ENCODE peak calls at places on chromosome 9, in five cellular contexts. V is Peyer's patch, X is progenitor cell of endocrine pancreas, Y is nephron progenitor cell, U is astrocyte of the cerebellum. F is an unnamed sample.

GRCh38 chr9:36597412-36598178 is 24.9 kb downstream of the MELK start:
- DNase-seq in X (no peak), V (no peak), Y (no peak), U (peak; percentile 58), F (peak; percentile 33)

GRCh38 chr9:125161284-125161918 is 18.1 kb upstream of the SCAI start:
- DNase-seq in X (no peak), Y (no peak), U (no peak), V (no peak), F (peak; percentile 79)

GRCh38 chr9:108842610-108843295 is 13.0 kb downstream of the ACTL7B start:
- DNase-seq in V (no peak), U (no peak), Y (no peak), X (no peak), F (no peak)

GRCh38 chr9:136289651-136290507 is 14.0 kb downstream of the CCDC187 start:
- DNase-seq in X (no peak), U (no peak), V (no peak), Y (no peak), F (no peak)

GRCh38 chr9:127707766-127708165 is 978 bp downstream of the CFAP157 start:
- DNase-seq in Y (no peak), X (no peak), U (no peak), V (no peak), F (peak; percentile 38)

GRCh38 chr9:106960238-106960637 is 97.3 kb downstream of the ZNF462 start:
- DNase-seq in X (no peak), V (no peak), Y (no peak), U (no peak), F (no peak)

GRCh38 chr9:129944501-129945116 is 98.4 kb downstream of the FNBP1 start:
- DNase-seq in U (no peak), X (no peak), Y (no peak), V (no peak), F (no peak)

GRCh38 chr9:134889386-134890214 is 9.0 kb downstream of the FCN2 start:
- DNase-seq in U (no peak), X (no peak), V (no peak), Y (no peak), F (no peak)

GRCh38 chr9:129311638-129312037 is 133.6 kb upstream of the IER5L start:
- DNase-seq in U (no peak), X (no peak), V (no peak), Y (no peak), F (no peak)

GRCh38 chr9:33380390-33381094 is 21.8 kb downstream of the AQP7 start:
- DNase-seq in U (no peak), X (no peak), V (no peak), Y (no peak), F (no peak)

GRCh38 chr9:130539473-130540223 is 39.7 kb upstream of the FUBP3 start:
- DNase-seq in U (peak; percentile 46), X (no peak), V (no peak), Y (no peak), F (peak; percentile 94)

GRCh38 chr9:114383866-114384231 is 3.9 kb downstream of the AKNA start:
- DNase-seq in U (no peak), X (no peak), Y (no peak), V (no peak), F (no peak)

GRCh38 chr9:92795000-92795399 is 30.4 kb upstream of the BICD2 start:
- DNase-seq in X (no peak), U (no peak), V (no peak), Y (no peak), F (no peak)

GRCh38 chr9:107870927-107871720 is 381.6 kb upstream of the KLF4 start:
- DNase-seq in X (no peak), U (no peak), Y (no peak), V (no peak), F (no peak)

GRCh38 chr9:117737721-117738226 is 33.6 kb downstream of the TLR4 start:
- DNase-seq in U (no peak), V (no peak), Y (no peak), X (no peak), F (no peak)

GRCh38 chr9:115202960-115203751 is 85.2 kb upstream of the TNC start:
- DNase-seq in X (no peak), Y (no peak), V (no peak), U (no peak), F (no peak)

GRCh38 chr9:28177142-28177541 is 603.9 kb upstream of the C9orf72 start:
- DNase-seq in U (no peak), X (no peak), V (no peak), Y (no peak), F (no peak)

GRCh38 chr9:135513351-135513846 is 7.8 kb upstream of the LCN1 start:
- DNase-seq in Y (no peak), X (no peak), U (no peak), V (peak; percentile 26), F (no peak)

GRCh38 chr9:68998812-68999211 is 15.1 kb downstream of the PRKACG start:
- DNase-seq in X (no peak), Y (peak; percentile 18), U (no peak), V (no peak), F (no peak)

GRCh38 chr9:128372188-128372641 is 1.0 kb downstream of the URM1 start:
- DNase-seq in U (no peak), X (no peak), V (no peak), Y (no peak), F (peak; percentile 16)

DNA sequence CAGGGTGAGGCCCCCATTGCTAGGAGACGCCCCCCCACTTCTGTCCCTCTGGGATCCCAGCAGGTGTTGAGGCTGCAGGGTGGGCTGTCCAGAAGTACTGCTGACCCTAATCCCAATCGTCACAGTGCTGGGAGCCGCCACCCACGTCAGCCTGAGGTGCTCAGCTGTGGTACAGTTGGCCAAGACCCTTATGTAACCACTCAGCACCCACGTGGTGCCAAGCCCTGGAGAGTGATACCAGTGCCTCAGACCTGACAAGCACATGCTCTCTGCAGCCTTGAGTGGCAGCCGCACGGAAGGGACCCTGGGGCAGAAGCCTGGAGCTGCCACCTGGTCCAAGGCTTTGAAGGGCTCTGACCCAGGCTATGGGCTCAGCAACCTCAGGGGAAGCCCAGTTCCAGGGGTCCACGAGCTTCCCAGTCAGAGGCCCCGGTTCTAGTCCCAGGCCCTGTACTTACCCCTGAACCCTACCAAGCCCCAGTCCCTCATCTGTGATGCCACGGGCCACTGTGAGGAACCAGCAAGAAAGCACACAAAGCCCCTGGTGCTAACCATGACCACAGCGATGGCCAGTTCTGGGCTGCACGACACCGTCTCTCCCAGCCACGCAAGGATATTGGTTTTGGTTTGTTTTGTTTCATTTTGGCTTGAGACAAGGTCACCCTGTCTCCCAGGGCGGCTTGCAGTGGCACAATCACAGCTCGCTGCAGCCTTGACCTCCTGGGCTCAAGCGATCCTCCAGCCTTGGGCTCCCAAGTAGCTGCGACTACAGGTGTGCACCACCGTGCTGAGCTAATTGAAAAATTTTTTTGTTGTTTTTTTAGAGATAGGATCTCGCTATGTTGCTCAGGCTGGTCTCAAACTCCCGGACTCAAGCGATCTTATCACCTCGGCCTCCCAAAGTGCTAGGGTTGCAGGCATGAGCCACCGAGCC is 50.7 kb downstream of the DBH start:
- DNase-seq in X (no peak), V (no peak), Y (no peak), U (no peak), F (no peak)
- TF ChIP-seq CTCF in X (no peak), V (no peak), Y (no peak), U (no peak), F (no peak)

GRCh38 chr9:124019771-124020519 is 8.4 kb downstream of the LHX2 start:
- DNase-seq in V (no peak), Y (no peak), X (no peak), U (no peak), F (no peak)

GRCh38 chr9:124021385-124021769 is 9.8 kb downstream of the LHX2 start:
- DNase-seq in Y (no peak), U (no peak), V (no peak), X (no peak), F (no peak)

GRCh38 chr9:124020520-124021384 is 9.2 kb downstream of the LHX2 start:
- DNase-seq in Y (peak; percentile 61), V (no peak), X (no peak), U (no peak), F (no peak)

GRCh38 chr9:124024107-124024506 is 12.5 kb downstream of the LHX2 start:
- DNase-seq in U (no peak), V (no peak), X (no peak), Y (no peak), F (no peak)

DNA sequence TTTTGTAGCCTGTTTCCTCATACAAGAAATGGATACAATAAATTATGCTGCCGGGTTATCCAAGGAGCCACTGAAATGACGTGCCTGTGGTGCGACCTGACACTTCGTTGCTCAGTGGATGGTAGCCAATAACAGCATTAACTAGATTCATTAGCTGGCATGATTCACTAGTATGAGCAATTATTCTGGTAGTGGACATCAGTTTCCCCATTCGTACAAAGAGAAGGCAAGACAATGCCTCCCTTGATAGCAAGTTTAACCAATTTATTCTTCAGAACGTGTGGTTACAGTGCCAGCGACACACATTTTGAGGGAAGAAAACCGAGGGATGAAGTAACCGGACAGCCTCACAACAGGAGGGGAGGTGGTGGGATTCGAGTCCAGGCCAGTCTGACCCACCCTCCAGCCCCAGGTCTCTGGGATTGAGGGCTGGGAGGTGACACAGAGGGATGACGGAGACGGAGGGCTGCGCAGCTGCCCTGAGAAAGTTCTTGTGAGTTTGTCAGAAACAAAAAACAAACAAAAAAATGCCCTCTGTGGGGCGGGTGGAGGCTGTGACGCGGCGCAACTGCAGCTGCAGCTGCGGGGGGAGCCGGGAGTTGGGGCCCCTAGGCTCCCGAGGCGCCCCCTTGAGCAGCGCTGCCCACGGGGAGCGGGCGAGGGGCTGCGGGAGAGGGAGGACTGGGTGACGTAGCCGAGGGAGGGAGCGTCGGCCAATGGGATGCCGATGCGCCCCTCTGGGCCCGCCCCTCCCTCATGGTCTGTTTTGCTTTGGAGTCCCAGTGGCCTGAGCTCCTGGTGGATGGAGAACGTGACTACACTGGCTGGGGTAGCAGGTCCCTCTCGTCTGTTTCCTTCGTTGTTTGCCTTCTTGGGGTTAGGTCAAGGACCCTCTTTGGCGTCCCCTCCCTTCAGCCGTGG is 10.9 kb downstream of the LHX2 start:
- DNase-seq in U (no peak), X (no peak), Y (peak; percentile 77), V (no peak), F (no peak)
- TF ChIP-seq CTCF in U (no peak), X (peak; percentile 33), Y (peak; percentile 33), V (no peak), F (no peak)

DNA sequence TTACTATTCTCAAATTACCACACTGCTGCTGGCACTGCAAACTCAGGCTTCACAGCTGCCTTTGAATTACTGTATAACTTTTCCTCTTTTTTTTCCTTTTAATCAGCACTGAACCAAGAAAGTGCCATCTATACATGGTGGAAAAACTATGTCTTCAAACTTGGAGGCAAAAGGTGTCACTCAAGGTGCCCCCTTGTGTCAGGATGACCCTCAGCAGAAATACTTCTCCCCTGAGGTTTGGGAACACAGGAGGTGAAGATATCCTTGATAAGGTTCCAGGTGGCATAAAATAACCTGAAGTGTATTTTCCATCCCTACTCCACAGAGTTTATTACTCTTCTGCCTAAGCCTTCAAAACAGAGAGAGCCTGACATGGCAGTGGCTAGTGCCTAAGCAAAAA is 14.5 kb downstream of the FRMD3 start:
- DNase-seq in V (no peak), U (no peak), Y (no peak), X (no peak), F (no peak)
- TF ChIP-seq CTCF in V (no peak), U (no peak), Y (no peak), X (no peak), F (no peak)

GRCh38 chr9:5450360-5451051 is at the start of gene CD274:
- DNase-seq in Y (peak; percentile 80), U (no peak), V (peak; percentile 95), X (peak; percentile 60), F (peak; percentile 92)

GRCh38 chr9:5453673-5454072 is 3.3 kb downstream of the CD274 start:
- DNase-seq in V (no peak), U (no peak), X (no peak), Y (no peak), F (no peak)

GRCh38 chr9:5452286-5452609 is 1.9 kb downstream of the CD274 start:
- DNase-seq in X (no peak), V (no peak), U (no peak), Y (no peak), F (no peak)

GRCh38 chr9:5455181-5455580 is 4.8 kb downstream of the CD274 start:
- DNase-seq in Y (no peak), U (no peak), X (no peak), V (no peak), F (peak; percentile 64)

GRCh38 chr9:5453004-5453403 is 2.7 kb downstream of the CD274 start:
- DNase-seq in X (no peak), U (no peak), Y (no peak), V (no peak), F (no peak)
- TF ChIP-seq CTCF in X (no peak), U (no peak), Y (no peak), V (no peak), F (no peak)